ENCODE peak calls at places on chromosomes 6 and 20, in six cellular contexts. X is HCT116, T is SK-N-SH, J is GM23338, Y is OCI-LY7, S is MM.1S. R is an unnamed sample.
A peak's percentile ranks its signal among the peaks of the same experiment; 100 is the strongest.

GRCh38 chr20:53708129-53708968 is 114.7 kb upstream of the ZNF217 start:
- DNase-seq in X (no peak), T (no peak), J (no peak), Y (peak; percentile 38), S (peak; percentile 72), R (peak; percentile 28)

GRCh38 chr6:101818056-101818455 is 424.5 kb downstream of the GRIK2 start:
- DNase-seq in X (no peak), T (no peak), J (no peak), Y (no peak), S (no peak), R (no peak)

GRCh38 chr6:10793035-10793434 is 45.3 kb downstream of the MAK start:
- DNase-seq in X (no peak), T (no peak), J (no peak), Y (no peak), S (no peak), R (no peak)

GRCh38 chr6:162674452-162674851 is 53.1 kb downstream of the PRKN start:
- DNase-seq in X (no peak), T (no peak), J (no peak), Y (no peak), S (no peak), R (no peak)

GRCh38 chr6:105560611-105561066 is 157.8 kb upstream of the PREP start:
- DNase-seq in X (no peak), T (no peak), J (no peak), Y (no peak), S (no peak), R (no peak)

GRCh38 chr6:56902551-56903464 is 52.1 kb upstream of the BEND6 start:
- DNase-seq in X (no peak), T (peak; percentile 51), J (peak; percentile 68), Y (peak; percentile 57), S (peak; percentile 47), R (peak; percentile 42)

GRCh38 chr6:157305676-157306653 is 17.4 kb downstream of the TMEM242 start:
- DNase-seq in X (no peak), T (no peak), J (no peak), Y (no peak), S (no peak), R (no peak)

GRCh38 chr6:90293319-90293937 is 3.2 kb downstream of the BACH2 start:
- DNase-seq in X (no peak), T (peak; percentile 36), J (no peak), Y (no peak), S (no peak), R (no peak)

GRCh38 chr6:32852018-32852843 is 1.3 kb downstream of the TAP1 start:
- DNase-seq in X (no peak), T (no peak), J (peak; percentile 48), Y (no peak), S (no peak), R (no peak)

GRCh38 chr6:144216668-144217218 is 66.4 kb downstream of the STX11 start:
- DNase-seq in X (no peak), T (peak; percentile 76), J (peak; percentile 82), Y (peak; percentile 79), S (no peak), R (no peak)

GRCh38 chr20:7366189-7366588 is 574.1 kb downstream of the HAO1 start:
- DNase-seq in X (no peak), T (no peak), J (no peak), Y (no peak), S (peak; percentile 51), R (no peak)

GRCh38 chr20:19274412-19275015 is 62.1 kb downstream of the SLC24A3 start:
- DNase-seq in X (no peak), T (no peak), J (no peak), Y (no peak), S (no peak), R (no peak)

GRCh38 chr6:131979515-131980337 is 28.6 kb upstream of the CCN2 start:
- DNase-seq in X (no peak), T (no peak), J (no peak), Y (no peak), S (no peak), R (no peak)

GRCh38 chr20:33370296-33370695 is 31.0 kb downstream of the CDK5RAP1 start:
- DNase-seq in X (no peak), T (no peak), J (no peak), Y (no peak), S (no peak), R (no peak)
- H3K27ac ChIP-seq in X (no peak overlapping the region), T (no peak overlapping the region), J (no peak overlapping the region), Y (no peak overlapping the region), S (no peak overlapping the region), R (no peak overlapping the region)

GRCh38 chr20:52207020-52207810 is 15.6 kb upstream of the ZFP64 start:
- DNase-seq in X (no peak), T (no peak), J (no peak), Y (no peak), S (no peak), R (no peak)

GRCh38 chr20:52209154-52209571 is 17.6 kb upstream of the ZFP64 start:
- DNase-seq in X (no peak), T (no peak), J (peak; percentile 81), Y (no peak), S (no peak), R (no peak)

GRCh38 chr20:52212943-52213342 is 21.4 kb upstream of the ZFP64 start:
- DNase-seq in X (no peak), T (no peak), J (no peak), Y (no peak), S (no peak), R (no peak)

DNA sequence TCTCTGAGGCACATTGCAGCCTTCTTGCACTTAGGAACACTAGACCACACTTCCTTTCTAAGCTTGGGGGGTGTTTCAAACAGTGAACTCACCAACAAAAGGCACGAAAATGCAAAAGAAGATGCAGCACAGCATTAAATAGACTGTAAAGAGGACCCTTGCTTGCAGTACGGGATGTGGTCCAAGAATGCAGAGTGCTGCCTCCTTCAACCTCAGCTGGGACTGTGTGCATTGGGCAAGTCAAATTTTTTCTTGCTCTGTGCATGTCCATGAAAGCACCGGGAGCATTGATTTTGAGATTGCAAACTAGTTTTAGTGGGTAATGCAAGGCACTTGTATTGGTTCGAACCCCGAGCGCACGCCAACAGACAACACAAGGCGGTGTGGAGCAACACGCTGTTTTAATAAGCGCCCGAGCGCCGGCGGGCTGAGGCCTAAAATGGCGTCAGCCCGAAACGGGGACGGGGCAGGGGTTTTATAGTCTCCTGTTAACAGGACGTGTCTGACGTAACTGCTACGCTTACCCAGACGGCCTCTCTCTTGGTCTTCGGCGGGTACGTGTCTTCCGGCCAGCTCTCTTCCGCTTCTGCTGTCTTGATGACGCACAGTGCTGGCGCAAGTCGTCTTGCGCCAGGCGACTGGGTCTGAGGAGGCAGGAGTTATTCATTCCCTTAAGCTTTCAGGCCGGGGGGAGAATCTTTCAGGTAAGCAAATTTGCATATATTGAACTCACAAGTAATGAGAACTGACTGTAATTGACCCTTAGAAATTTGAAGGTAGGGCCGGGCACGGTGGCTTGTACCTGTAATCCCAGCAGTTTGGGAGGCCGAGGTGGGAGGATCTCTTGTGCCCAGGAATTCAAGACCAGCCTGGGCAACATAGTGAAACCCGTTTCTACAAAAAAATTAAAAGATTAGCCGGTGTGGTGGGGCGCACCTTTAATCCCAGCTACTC is 18.7 kb upstream of the ZFP64 start:
- DNase-seq in X (no peak), T (no peak), J (no peak), Y (no peak), S (no peak), R (no peak)
- H3K9me2 ChIP-seq in X (no peaks in the 10 kb centered on the region), T (no peaks in the 10 kb centered on the region), J (no peaks in the 10 kb centered on the region), Y (no peaks in the 10 kb centered on the region), S (no peaks in the 10 kb centered on the region), R (no peaks in the 10 kb centered on the region)

GRCh38 chr6:12955996-12956395 is 239.4 kb downstream of the PHACTR1 start:
- DNase-seq in X (no peak), T (no peak), J (peak; percentile 78), Y (no peak), S (no peak), R (no peak)

GRCh38 chr6:12958052-12958706 is 241.6 kb downstream of the PHACTR1 start:
- DNase-seq in X (no peak), T (no peak), J (peak; percentile 33), Y (no peak), S (no peak), R (peak; percentile 6)

GRCh38 chr6:12961761-12962160 is 245.2 kb downstream of the PHACTR1 start:
- DNase-seq in X (no peak), T (no peak), J (no peak), Y (no peak), S (no peak), R (no peak)

GRCh38 chr6:12956991-12957320 is 240.4 kb downstream of the PHACTR1 start:
- DNase-seq in X (no peak), T (no peak), J (no peak), Y (no peak), S (no peak), R (no peak)

DNA sequence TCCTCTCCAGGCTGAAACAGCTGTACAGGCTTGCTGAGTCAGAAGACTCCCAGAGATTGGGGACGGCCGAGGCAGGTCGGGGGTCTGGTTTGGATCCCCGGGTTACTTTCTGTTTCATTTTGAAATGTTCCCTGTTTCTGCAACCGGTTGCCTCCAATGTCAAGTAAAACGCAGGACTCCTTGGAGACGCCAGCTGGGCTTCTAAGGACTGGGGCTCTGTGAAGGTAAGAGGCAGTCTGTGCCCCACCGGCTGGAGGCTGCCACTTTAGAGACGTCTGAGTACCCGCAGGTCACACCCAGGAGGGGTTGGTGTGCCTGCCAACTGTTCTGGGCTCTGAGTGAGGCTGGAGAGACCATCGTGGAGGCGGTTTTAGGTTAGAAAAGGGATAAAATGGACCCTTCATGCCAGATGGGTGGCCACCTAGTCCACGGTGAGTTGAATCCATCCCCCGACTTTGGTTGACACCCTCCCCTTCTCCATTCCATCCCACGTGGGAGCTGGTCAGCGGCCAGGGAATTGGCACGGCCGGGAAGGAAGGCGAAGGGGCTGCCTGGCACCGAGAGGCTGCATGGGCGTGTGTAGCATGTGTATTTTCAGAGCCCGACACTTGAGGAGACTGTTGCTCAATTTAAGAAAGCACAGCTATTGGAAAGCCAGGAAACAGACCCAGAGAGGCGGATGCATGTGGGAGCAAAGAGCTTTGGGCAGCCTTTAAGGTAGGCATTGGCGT is 240.9 kb downstream of the PHACTR1 start:
- DNase-seq in X (no peak), T (peak; percentile 59), J (peak; percentile 62), Y (no peak), S (peak; percentile 25), R (peak; percentile 69)
- TF ChIP-seq CTCF in X (no peak), T (no peak), J (no peak), Y (no peak), S (no peak), R (peak; percentile 29)

DNA sequence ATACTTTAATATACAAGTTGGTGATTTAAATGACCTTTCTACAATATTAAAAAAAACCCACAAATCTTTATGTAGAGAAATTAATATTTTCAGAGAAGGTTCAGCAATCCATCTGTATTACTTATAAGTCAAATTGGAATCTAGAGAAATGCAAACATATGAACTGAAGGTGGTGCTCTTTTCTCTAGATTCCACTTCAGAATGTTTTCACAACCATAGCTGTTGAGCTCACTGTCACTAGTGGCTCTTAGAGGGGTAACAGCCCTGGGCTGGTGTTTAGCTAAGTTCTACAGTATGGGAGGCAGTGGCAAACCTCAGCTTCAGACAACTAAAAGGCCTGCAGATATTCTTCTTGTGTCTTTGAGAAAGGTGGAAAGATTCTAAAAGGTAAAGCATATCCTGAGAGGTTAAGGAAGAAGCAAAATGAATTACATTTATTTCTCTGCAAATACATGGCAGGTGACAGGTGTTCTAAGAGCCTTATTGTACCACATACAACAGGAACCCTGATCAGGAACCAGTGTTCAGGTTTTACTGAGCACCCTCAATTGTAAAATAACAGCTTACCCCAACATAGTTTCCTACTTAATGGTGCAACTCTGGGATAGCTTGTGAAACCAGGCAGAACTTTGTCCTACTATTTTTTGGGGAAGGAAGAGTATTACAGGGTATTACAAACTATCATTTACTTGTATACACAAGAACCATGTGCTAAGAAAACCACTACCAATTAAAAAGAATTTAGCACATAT is 56.6 kb upstream of the SAMHD1 start:
- DNase-seq in X (no peak), T (peak; percentile 28), J (no peak), Y (peak; percentile 72), S (peak; percentile 13), R (peak; percentile 21)
- H3K27ac ChIP-seq in X (no peak overlapping the region), T (no peak overlapping the region), J (no peak overlapping the region), Y (peak overlapping the region; percentile 87), S (peak overlapping the region; percentile 36), R (no peak overlapping the region)

GRCh38 chr6:91538622-91539021 is 951.8 kb upstream of the MAP3K7 start:
- DNase-seq in X (no peak), T (no peak), J (no peak), Y (no peak), S (no peak), R (no peak)
- H3K9me2 ChIP-seq in X (no peaks in the 10 kb centered on the region), T (no peaks in the 10 kb centered on the region), J (no peaks in the 10 kb centered on the region), Y (no peaks in the 10 kb centered on the region), S (no peaks in the 10 kb centered on the region), R (no peaks in the 10 kb centered on the region)